ENCODE peak calls at places on chromosomes 2 and 18, in four cellular contexts. N is HepG2, W is Peyer's patch, O is endothelial cell of umbilical vein. J is an unnamed sample.

GRCh38 chr2:59660262-59660661 is 893.2 kb downstream of the BCL11A start:
- DNase-seq in O (no peak), W (no peak), N (no peak), J (no peak)

GRCh38 chr2:157830696-157831570 is 45.2 kb downstream of the ACVR1 start:
- DNase-seq in N (peak), W (no peak), O (peak), J (no peak)

GRCh38 chr2:65788556-65788955 is 356.2 kb upstream of the SPRED2 start:
- DNase-seq in W (no peak), O (no peak), N (no peak), J (no peak)

GRCh38 chr2:196170681-196171247 is 614 bp downstream of the STK17B start:
- DNase-seq in N (peak), O (no peak), W (peak), J (peak)

GRCh38 chr2:102717308-102718018 is 44.4 kb upstream of the TMEM182 start:
- DNase-seq in W (no peak), N (no peak), O (no peak), J (no peak)

GRCh38 chr18:7177131-7177744 is 53.7 kb upstream of the LRRC30 start:
- DNase-seq in O (peak), N (peak), W (no peak), J (no peak)

GRCh38 chr2:201470821-201471731 is 19.5 kb downstream of the STRADB start:
- DNase-seq in N (no peak), W (no peak), O (no peak), J (no peak)

GRCh38 chr2:118970396-118971135 is 28.6 kb downstream of the MARCO start:
- DNase-seq in O (no peak), W (no peak), N (no peak), J (no peak)

GRCh38 chr18:3453540-3454364 is 3.8 kb downstream of the TGIF1 start:
- DNase-seq in W (peak), N (peak), O (peak), J (peak)
- TF ChIP-seq POLR2A in W (no peak), N (peak), O (no peak), J (no peak)

DNA sequence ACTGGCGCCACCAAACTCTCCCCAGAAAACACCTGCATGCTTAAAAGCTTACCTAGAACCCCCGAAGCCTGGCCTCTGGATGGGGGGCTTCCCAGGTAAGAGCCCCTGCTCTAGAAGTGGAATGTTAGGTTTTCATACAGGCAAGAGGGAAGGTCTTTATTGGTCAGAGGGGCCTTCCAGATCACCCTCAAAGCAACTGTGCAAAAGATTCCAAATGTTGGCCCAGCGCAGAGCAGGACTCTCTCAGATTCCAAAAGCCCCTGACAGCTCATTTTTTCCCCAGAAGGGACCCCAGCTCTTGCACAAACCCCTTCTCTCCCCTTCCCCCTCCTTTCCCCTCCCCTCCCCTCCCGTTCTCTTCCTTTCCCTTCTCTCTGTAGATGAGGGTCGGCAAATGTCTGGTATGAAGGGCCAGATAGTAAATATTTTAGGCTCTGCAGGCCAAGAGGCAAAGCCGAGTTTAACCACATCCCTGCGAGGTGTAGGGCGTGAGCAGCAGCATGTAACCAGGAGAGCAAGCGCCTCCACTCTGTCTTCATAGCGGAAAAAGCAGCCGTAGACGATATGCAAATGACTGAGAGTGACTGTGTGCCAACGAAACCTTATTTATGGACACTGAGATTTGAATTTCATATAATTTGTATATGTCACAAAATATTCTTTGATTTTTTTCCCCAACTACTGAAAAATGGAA is 116.9 kb downstream of the SMAD7 start:
- DNase-seq in W (no peak), O (no peak), N (no peak), J (peak)
- TF ChIP-seq POLR2A in W (no peak), O (no peak), N (no peak), J (no peak)

GRCh38 chr2:26033769-26034596 is at the start of gene RAB10:
- DNase-seq in O (peak), N (peak), W (peak), J (peak)

GRCh38 chr2:26034597-26035067 is 748 bp downstream of the RAB10 start:
- DNase-seq in O (peak), W (no peak), N (no peak), J (no peak)

GRCh38 chr2:26035110-26035728 is 1.3 kb downstream of the RAB10 start:
- DNase-seq in W (no peak), N (no peak), O (peak), J (no peak)

DNA sequence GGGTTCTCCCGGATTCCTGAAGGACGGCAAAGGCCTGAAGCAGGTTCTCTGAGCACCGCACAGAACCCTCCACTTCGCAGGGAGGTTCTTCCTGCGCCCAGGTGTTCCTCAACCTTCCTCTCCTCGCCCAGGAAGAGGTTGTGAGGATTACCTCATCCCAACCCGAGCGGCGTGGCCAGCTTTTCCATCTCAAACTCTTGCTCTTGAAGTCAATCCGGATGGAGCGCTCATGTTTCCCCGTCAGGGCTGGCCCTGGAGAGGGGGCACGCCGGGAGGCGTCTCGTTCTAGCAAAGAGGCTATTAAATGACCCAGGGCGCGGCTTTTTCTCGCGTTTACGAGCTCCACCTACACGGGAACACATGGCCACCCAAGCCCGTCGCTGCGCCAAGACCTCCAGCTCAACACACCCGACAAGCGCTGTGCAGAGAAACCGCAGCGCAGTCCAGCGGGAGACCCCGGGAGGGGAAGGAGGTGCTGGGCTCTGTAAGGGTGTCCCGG is 565 bp upstream of the RAB10 start:
- DNase-seq in N (peak), O (peak), W (no peak), J (peak)
- TF ChIP-seq POLR2A in N (no peak), O (peak), W (peak), J (no peak)

GRCh38 chr2:25566094-25566493 is 107.3 kb downstream of the DTNB start:
- DNase-seq in W (no peak), O (no peak), N (no peak), J (no peak)
- TF ChIP-seq POLR2A in W (no peak), O (no peak), N (no peak), J (no peak)

DNA sequence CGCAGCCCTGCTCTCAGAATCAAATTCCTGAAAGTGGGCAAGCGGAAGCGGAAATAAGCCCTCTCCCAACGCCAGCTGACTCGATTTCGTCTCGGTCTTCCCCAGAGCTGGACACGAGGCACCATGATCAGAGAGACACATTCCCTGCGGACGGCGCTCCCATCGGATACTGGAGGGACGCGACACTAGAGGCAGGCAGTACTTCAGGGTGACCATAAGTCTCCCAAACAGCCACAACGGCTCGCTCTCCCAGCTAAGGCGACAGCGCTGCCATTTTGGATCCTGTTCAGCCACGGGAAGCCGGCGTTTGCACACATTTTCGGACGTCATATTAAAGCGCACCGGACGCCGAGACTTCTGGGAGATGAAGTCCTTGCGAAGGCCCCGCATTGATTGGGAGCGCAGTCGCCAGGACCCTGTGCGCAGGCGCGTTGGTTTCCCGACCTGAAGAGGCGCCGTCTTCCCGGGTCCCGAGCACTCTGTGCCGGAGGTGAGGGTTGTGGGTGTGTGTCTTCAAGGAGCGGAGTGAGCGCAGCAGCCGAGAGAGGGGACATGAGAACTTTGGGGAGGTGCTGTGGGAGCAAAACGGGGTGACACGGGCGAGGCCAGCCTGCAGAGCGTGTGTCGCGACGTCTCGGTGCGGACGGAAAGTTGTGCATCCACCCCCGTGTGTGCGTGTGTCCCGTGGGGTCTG is at the start of gene ZNF2:
- DNase-seq in W (peak), N (peak), O (peak), J (peak)
- TF ChIP-seq POLR2A in W (peak), N (peak), O (peak), J (no peak)

DNA sequence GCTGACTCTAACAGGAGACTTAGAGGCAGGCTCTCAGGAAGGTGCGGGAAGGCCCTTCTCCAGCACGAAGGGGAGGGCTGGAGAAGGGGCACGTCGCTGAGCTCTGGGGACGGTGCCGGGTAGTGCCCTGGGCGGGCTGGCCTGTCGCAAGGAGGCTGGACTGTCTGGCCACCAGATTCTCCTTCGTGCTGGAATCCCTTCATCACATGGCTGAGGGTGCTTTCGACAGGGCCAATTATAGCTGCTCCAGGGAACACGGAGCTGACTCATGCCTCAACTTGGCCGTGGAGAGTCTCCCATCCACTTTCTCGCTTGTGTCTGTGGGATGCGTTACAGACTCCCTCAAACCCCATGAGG is 5.9 kb downstream of the EHD3 start:
- DNase-seq in N (no peak), W (no peak), O (no peak), J (no peak)
- TF ChIP-seq POLR2A in N (no peak), W (no peak), O (no peak), J (no peak)

GRCh38 chr2:105796131-105796638 is 51.5 kb downstream of the NCK2 start:
- DNase-seq in O (no peak), W (no peak), N (no peak), J (no peak)

GRCh38 chr2:105798595-105798994 is 53.9 kb downstream of the NCK2 start:
- DNase-seq in N (no peak), W (no peak), O (no peak), J (no peak)

GRCh38 chr2:105795575-105795934 is 50.8 kb downstream of the NCK2 start:
- DNase-seq in W (no peak), O (peak), N (no peak), J (no peak)

GRCh38 chr2:105796791-105797190 is 52.1 kb downstream of the NCK2 start:
- DNase-seq in W (no peak), N (no peak), O (no peak), J (no peak)

DNA sequence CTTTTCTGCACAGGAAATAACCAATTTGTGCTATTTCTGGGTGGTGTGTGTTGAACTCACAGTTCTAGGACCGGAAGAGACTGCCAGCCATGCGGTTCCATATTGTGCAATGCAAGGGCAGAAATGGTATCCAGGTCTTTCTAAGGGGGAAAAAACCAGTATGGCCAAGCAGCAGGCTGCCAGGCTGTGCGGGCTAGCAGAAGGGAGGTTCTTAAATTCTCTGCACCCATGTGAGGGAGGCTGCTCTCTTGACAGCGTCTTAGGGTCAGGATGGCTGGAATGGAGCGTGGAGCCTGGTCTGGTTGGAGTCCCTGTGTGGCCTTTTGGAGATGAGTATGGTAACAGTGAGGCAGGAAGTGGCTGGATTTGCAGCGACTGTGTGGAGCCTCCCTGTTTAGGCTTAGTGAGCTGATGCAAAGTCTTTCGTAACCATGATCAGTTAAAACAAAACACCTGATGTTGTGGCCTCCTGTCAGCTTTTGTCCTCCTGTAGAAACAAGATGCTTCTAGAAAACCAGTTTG is 52.6 kb downstream of the NCK2 start:
- DNase-seq in O (no peak), N (peak), W (no peak), J (no peak)
- TF ChIP-seq POLR2A in O (no peak), N (no peak), W (no peak), J (no peak)

GRCh38 chr2:135985018-135985825 is at the start of gene DARS1:
- DNase-seq in O (peak), N (peak), W (peak), J (peak)
- TF ChIP-seq POLR2A in O (peak), N (peak), W (peak), J (no peak)